ENCODE peak calls at places on chromosomes 11 and 22, in seven cellular contexts. X is upper lobe of right lung, H is psoas muscle, B is endothelial cell, D is AG04449, P is Calu3, Y is type B pancreatic cell. C is an unnamed sample.
A peak's percentile ranks its signal among the peaks of the same experiment; 100 is the strongest.

GRCh38 chr11:119166368-119167076 is 2.0 kb upstream of the NLRX1 start:
- DNase-seq in H (no peak), X (no peak), D (no peak), B (no peak), P (peak; percentile 34), Y (no peak), C (no peak)

GRCh38 chr11:95414217-95414616 is 183.2 kb upstream of the SESN3 start:
- DNase-seq in B (no peak), Y (no peak), D (no peak), H (no peak), X (no peak), P (no peak), C (no peak)

GRCh38 chr22:21014202-21015050 is 539 bp upstream of the P2RX6 start:
- DNase-seq in H (peak; percentile 90), B (peak; percentile 88), X (peak; percentile 90), D (peak; percentile 34), Y (peak; percentile 93), P (peak; percentile 65), C (peak; percentile 94)

GRCh38 chr11:45880772-45881570 is 4.5 kb upstream of the MAPK8IP1 start:
- DNase-seq in Y (no peak), X (no peak), B (no peak), H (no peak), D (no peak), P (no peak), C (no peak)

GRCh38 chr11:44191322-44192014 is 96.0 kb downstream of the EXT2 start:
- DNase-seq in X (no peak), D (no peak), P (no peak), H (no peak), Y (no peak), B (no peak), C (no peak)

GRCh38 chr22:29359469-29359868 is 28.9 kb downstream of the AP1B1 start:
- DNase-seq in B (peak; percentile 54), X (no peak), Y (no peak), D (no peak), P (peak; percentile 49), H (peak; percentile 66), C (no peak)

GRCh38 chr22:38218661-38219331 is 17.0 kb downstream of the MAFF start:
- DNase-seq in H (peak; percentile 81), Y (no peak), D (peak; percentile 86), X (peak; percentile 91), P (peak; percentile 97), B (peak; percentile 63), C (peak; percentile 35)

GRCh38 chr22:22955866-22956535 is 68.4 kb downstream of the IGLL5 start:
- DNase-seq in H (peak; percentile 43), D (peak; percentile 9), X (peak; percentile 64), Y (no peak), P (peak; percentile 69), B (peak; percentile 65), C (peak; percentile 76)

GRCh38 chr11:62427630-62428233 is 8.9 kb downstream of the SCGB1A1 start:
- DNase-seq in X (no peak), P (no peak), H (no peak), D (peak; percentile 23), B (no peak), Y (no peak), C (peak; percentile 44)

GRCh38 chr11:15806217-15806616 is 550.1 kb downstream of the SOX6 start:
- DNase-seq in Y (no peak), P (no peak), X (no peak), D (no peak), B (no peak), H (no peak), C (no peak)

GRCh38 chr22:31757265-31757664 is 3.4 kb downstream of the DEPDC5 start:
- DNase-seq in P (no peak), B (no peak), Y (no peak), D (no peak), H (no peak), X (no peak), C (no peak)

DNA sequence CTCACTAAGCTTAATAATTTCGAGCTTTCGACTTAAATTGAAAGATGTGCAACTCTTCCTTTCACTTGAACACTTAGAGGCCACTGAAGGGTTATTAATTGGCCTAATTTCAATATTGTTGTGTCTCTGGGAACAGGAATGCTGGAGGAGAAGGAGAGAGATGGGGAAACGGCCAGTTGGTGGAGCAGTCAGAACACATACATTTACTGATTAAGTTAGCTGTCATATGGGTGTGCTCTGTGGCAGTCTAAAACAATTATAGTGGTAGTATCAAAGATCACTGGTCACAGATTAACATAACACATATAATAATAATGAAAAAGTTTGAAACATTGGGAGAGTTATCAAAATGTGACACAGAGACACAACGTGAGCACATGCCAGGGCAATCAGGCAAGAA is 106.1 kb downstream of the LRRC32 start:
- DNase-seq in B (no peak), X (no peak), D (no peak), H (no peak), Y (no peak), P (no peak), C (no peak)
- TF ChIP-seq CTCF in B (no peak), X (no peak), D (no peak), H (no peak), Y (no peak), P (no peak), C (no peak)

DNA sequence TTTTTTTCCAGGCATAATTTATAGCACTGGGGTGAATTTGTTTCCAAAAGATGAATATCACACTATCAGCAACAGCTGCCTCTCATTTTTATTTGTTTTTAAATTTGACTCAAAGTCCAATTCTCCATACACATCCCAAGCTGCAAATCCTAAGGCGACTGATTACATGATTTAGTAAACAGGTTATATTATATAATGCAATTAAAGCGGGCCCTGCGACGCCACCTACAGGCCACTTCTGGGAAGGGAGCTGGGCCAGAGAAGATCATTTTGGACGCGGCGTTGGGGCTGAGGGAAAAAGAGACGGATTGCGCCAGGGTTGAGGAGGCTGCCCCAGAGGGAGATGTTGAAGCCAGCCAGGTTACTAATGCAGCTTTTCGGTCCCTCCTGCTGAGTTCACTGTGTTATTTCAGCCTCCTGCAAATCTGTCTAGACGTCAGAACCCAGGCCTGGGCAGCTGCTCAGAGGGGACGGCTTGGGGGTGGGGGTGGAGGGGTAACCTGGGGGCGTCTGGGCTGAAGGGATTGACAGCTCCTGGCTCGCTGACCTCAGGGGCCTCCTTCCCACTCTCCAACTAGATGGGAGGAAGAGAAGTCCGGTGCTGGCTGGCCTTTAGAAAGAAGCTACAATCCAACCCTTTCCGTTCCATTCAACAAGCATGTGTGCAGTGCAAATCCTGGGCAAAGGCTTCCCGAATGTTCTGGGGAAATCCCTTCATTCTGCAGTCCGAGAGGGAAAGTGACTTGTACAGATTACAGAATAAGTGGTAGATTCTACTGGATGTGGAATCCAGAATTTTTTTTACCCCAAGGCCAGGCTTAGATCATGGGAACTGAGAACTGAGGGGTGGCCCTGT is 150.1 kb downstream of the FEZ1 start:
- DNase-seq in D (no peak), X (peak; percentile 77), H (peak; percentile 84), Y (no peak), B (peak; percentile 76), P (peak; percentile 51), C (peak; percentile 69)
- TF ChIP-seq CTCF in D (peak; percentile 80), X (peak; percentile 82), H (peak; percentile 91), Y (peak; percentile 97), B (peak; percentile 85), P (peak; percentile 47), C (peak; percentile 85)

GRCh38 chr11:81772161-81772560 is 961.5 kb downstream of the FAM181B start:
- DNase-seq in H (no peak), D (no peak), B (no peak), P (no peak), X (no peak), Y (no peak), C (no peak)
- TF ChIP-seq CTCF in H (no peak), D (no peak), B (no peak), P (no peak), X (no peak), Y (no peak), C (no peak)

DNA sequence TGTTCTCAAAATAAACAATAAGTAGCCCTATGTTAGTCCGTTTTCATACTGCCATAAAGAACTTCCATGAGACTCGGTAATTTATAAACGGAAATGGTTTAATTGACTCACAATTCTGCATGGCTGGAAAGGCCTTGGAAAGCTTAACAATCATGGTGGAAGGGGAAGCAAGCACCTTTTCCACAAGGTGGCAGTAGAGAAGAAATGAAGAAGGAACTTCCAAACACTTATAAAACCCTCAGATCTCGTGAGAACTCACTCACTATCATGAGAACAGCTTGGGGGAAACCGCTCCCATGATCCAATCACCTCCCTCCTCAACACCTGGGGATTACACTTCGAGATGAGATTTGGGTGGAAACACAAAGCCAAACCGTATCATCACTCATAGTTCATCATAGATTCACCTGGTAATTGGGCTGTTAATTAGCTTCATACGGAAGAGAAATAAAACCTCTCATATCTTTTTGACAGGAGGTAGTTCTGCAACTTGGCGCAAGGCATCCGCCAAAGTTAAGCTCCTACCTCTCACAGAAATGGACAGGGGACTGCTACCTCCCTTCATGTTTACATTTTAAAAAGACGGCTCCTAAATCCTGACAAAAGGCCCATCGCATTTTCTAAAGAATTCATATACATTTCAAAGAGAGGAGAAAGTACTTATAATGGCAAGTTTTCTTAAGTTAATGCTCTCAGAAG is 49.0 kb downstream of the MUC15 start:
- DNase-seq in Y (no peak), P (peak; percentile 1), B (no peak), H (no peak), D (no peak), X (no peak), C (no peak)
- TF ChIP-seq CTCF in Y (peak; percentile 58), P (peak; percentile 13), B (no peak), H (no peak), D (peak; percentile 14), X (peak; percentile 36), C (no peak)

GRCh38 chr11:114395776-114396175 is 4.5 kb downstream of the C11orf71 start:
- DNase-seq in D (no peak), X (no peak), B (peak; percentile 7), H (no peak), Y (no peak), P (peak; percentile 7), C (no peak)
- TF ChIP-seq CTCF in D (peak; percentile 19), X (peak; percentile 19), B (no peak), H (peak; percentile 11), Y (no peak), P (no peak), C (no peak)

GRCh38 chr11:73157141-73158010 is 15.3 kb upstream of the FCHSD2 start:
- DNase-seq in X (peak; percentile 68), B (no peak), H (peak; percentile 49), P (no peak), D (peak; percentile 65), Y (no peak), C (peak; percentile 16)
- TF ChIP-seq CTCF in X (no peak), B (no peak), H (no peak), P (no peak), D (no peak), Y (no peak), C (no peak)

DNA sequence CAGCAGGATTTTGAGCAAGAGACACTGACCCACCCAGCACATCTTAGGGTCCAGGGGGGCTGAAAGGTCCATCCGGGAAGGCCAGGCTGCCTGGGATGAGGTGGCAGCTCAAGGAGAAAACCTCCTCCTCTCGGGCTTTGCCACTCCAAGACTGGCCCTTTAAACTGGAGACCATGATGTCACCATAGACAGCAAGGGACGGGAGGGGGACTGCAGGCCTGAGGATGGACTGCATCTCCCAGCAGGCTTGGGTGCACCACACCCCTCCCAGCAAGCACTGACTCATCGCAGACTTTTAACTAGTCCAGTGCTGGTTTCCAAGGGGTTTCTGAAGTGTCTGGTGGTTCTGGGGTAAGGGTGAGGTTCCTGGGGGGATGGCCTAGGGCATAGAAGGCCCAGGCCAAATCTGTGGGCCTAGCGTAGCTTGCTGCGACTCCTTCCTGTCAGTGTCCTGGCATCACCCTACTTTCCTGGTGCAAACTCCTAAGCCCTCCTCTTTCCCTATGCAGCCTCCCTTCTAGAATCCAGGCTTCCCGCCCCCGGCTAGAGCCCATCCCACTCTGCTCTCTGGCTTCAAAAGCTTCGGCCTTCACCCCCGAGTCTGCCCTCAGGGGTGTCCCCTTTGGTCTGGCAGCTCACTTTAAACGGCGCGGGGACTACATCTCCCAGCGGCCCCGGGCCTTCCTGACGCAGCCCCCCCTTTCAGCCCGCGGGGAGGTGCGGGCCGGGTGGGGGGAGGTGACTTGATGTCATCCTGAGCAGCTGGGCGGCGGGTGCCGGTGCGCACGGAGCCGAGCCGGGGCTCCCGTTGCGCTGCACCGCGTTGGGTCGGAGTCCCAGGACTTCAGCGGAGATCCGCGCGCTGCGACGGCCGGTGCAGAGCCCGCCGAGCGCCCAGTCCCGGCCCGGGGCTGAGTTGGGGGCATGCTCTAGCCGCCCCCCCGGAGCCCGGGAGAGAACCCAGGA is at the start of gene PPP2R5B:
- DNase-seq in Y (peak; percentile 85), X (peak; percentile 96), D (peak; percentile 72), B (peak; percentile 75), P (peak; percentile 87), H (peak; percentile 95), C (peak; percentile 95)
- TF ChIP-seq CTCF in Y (no peak), X (no peak), D (no peak), B (no peak), P (no peak), H (no peak), C (no peak)

C was measured in activated CD8-positive, alpha-beta T cell treated with anti-CD3 and anti-CD28 coated beads for 36 hours.